ENCODE peak calls at places on chromosome 10, in nine cellular contexts. T is psoas muscle; G is fibroblast of mammary gland; B is T follicular helper cell; Z is NCI-H1417 treated with DMSO at 0.1 percent for 48 hours; D is activated T-cell treated with anti-CD3 and anti-CD28 coated beads for 1 hour; P is stimulated activated CD8-positive, alpha-beta memory T cell treated with anti-CD3 and anti-CD28 coated beads, Interleukin-4, amount 100 ng/mL, for 48 hours; K is left ventricle myocardium superior; R is adipocyte. A is an unnamed sample.

GRCh38 chr10:33117816-33118215 is 159.8 kb upstream of the ITGB1 start:
- DNase-seq in T (no peak), G (no peak), B (no peak), Z (no peak), D (no peak), P (no peak), K (no peak), R (no peak), A (no peak)

GRCh38 chr10:103699611-103700435 is 155.6 kb downstream of the SH3PXD2A start:
- DNase-seq in T (no peak), G (no peak), B (no peak), Z (no peak), D (no peak), P (no peak), K (no peak), R (no peak), A (no peak)

GRCh38 chr10:84783386-84783785 is 455.0 kb downstream of the CCSER2 start:
- DNase-seq in T (no peak), G (peak; percentile 11), B (no peak), Z (no peak), D (no peak), P (no peak), K (no peak), R (peak; percentile 8), A (peak; percentile 24)

GRCh38 chr10:31381766-31382316 is 62.8 kb downstream of the ZEB1 start:
- DNase-seq in T (no peak), G (peak; percentile 69), B (no peak), Z (no peak), D (no peak), P (no peak), K (no peak), R (peak; percentile 42), A (peak; percentile 29)

GRCh38 chr10:29840516-29841276 is 205.9 kb upstream of the SVIL start:
- DNase-seq in T (no peak), G (no peak), B (no peak), Z (no peak), D (no peak), P (no peak), K (no peak), R (no peak), A (no peak)

GRCh38 chr10:78974409-78975317 is 94.1 kb upstream of the ZMIZ1 start:
- DNase-seq in T (peak; percentile 75), G (peak; percentile 94), B (no peak), Z (no peak), D (peak; percentile 33), P (peak; percentile 83), K (peak; percentile 59), R (peak; percentile 92), A (peak; percentile 92)

GRCh38 chr10:60048146-60048545 is 141.8 kb upstream of the CCDC6 start:
- DNase-seq in T (no peak), G (peak; percentile 15), B (no peak), Z (no peak), D (no peak), P (no peak), K (no peak), R (no peak), A (peak; percentile 27)

GRCh38 chr10:88582806-88583583 is at the start of gene RNLS:
- DNase-seq in T (peak; percentile 82), G (peak; percentile 49), B (peak; percentile 37), Z (no peak), D (peak; percentile 48), P (peak; percentile 78), K (peak; percentile 86), R (peak; percentile 68), A (peak; percentile 54)

GRCh38 chr10:104472957-104473745 is 119.5 kb downstream of the CFAP58 start:
- DNase-seq in T (no peak), G (peak; percentile 16), B (no peak), Z (no peak), D (no peak), P (no peak), K (no peak), R (no peak), A (no peak)

GRCh38 chr10:109894516-109894915 is 28.8 kb downstream of the XPNPEP1 start:
- DNase-seq in T (peak; percentile 86), G (peak; percentile 90), B (no peak), Z (no peak), D (no peak), P (no peak), K (peak; percentile 87), R (peak; percentile 73), A (peak; percentile 94)

GRCh38 chr10:72691470-72692056 is 380 bp upstream of the MCU start:
- DNase-seq in T (no peak), G (no peak), B (no peak), Z (no peak), D (no peak), P (no peak), K (no peak), R (no peak), A (no peak)

GRCh38 chr10:22619111-22619510 is 95.3 kb downstream of the PIP4K2A start:
- DNase-seq in T (no peak), G (peak; percentile 21), B (no peak), Z (no peak), D (no peak), P (no peak), K (no peak), R (peak; percentile 62), A (no peak)

GRCh38 chr10:90136731-90137316 is 435.4 kb downstream of the KIF20B start:
- DNase-seq in T (no peak), G (peak; percentile 36), B (no peak), Z (no peak), D (no peak), P (peak; percentile 48), K (no peak), R (peak; percentile 5), A (peak; percentile 15)

GRCh38 chr10:84214612-84215235 is 10.6 kb downstream of the LRIT2 start:
- DNase-seq in T (no peak), G (no peak), B (no peak), Z (no peak), D (no peak), P (peak; percentile 62), K (no peak), R (no peak), A (no peak)

GRCh38 chr10:102230264-102230860 is 4.3 kb downstream of the ELOVL3 start:
- DNase-seq in T (peak; percentile 68), G (peak; percentile 68), B (no peak), Z (no peak), D (no peak), P (peak; percentile 60), K (peak; percentile 63), R (peak; percentile 80), A (peak; percentile 63)

GRCh38 chr10:11403116-11403515 is 208.3 kb downstream of the USP6NL start:
- DNase-seq in T (no peak), G (no peak), B (peak; percentile 52), Z (no peak), D (peak; percentile 35), P (peak; percentile 62), K (no peak), R (no peak), A (no peak)

GRCh38 chr10:89369142-89370105 is 8.4 kb upstream of the IFIT1B start:
- DNase-seq in T (no peak), G (peak; percentile 65), B (no peak), Z (no peak), D (no peak), P (no peak), K (no peak), R (peak; percentile 79), A (peak; percentile 54)

GRCh38 chr10:10865303-10865702 is 152.4 kb upstream of the CELF2 start:
- DNase-seq in T (no peak), G (peak; percentile 76), B (no peak), Z (no peak), D (no peak), P (no peak), K (no peak), R (peak; percentile 14), A (peak; percentile 39)

GRCh38 chr10:103578782-103579382 is 85.4 kb downstream of the NEURL1 start:
- DNase-seq in T (no peak), G (no peak), B (no peak), Z (no peak), D (no peak), P (no peak), K (no peak), R (no peak), A (peak; percentile 11)

GRCh38 chr10:323651-324293 is 188.5 kb downstream of the ZMYND11 start:
- DNase-seq in T (peak; percentile 86), G (peak; percentile 97), B (peak; percentile 33), Z (no peak), D (no peak), P (peak; percentile 54), K (peak; percentile 86), R (peak; percentile 97), A (peak; percentile 99)

GRCh38 chr10:111297351-111297848 is 220.6 kb downstream of the ADRA2A start:
- DNase-seq in T (no peak), G (peak; percentile 28), B (no peak), Z (no peak), D (no peak), P (no peak), K (no peak), R (no peak), A (no peak)

GRCh38 chr10:31646519-31646918 is 282.1 kb downstream of the ARHGAP12 start:
- DNase-seq in T (no peak), G (peak; percentile 55), B (no peak), Z (no peak), D (no peak), P (no peak), K (no peak), R (no peak), A (no peak)

GRCh38 chr10:33621143-33621542 is 286.7 kb upstream of the NRP1 start:
- DNase-seq in T (no peak), G (no peak), B (no peak), Z (no peak), D (no peak), P (no peak), K (no peak), R (no peak), A (no peak)

GRCh38 chr10:85635650-85636049 is 730.9 kb downstream of the GRID1 start:
- DNase-seq in T (no peak), G (no peak), B (no peak), Z (no peak), D (no peak), P (no peak), K (no peak), R (no peak), A (no peak)

GRCh38 chr10:43817368-43817767 is 168.7 kb upstream of the ZNF32 start:
- DNase-seq in T (no peak), G (peak; percentile 90), B (no peak), Z (no peak), D (no peak), P (no peak), K (no peak), R (no peak), A (peak; percentile 75)

GRCh38 chr10:50592961-50593418 is 30.8 kb downstream of the SGMS1 start:
- DNase-seq in T (no peak), G (peak; percentile 53), B (no peak), Z (no peak), D (no peak), P (no peak), K (no peak), R (no peak), A (no peak)

GRCh38 chr10:129971381-129972144 is 7.5 kb upstream of the EBF3 start:
- DNase-seq in T (peak; percentile 74), G (peak; percentile 39), B (no peak), Z (no peak), D (no peak), P (peak; percentile 65), K (peak; percentile 81), R (peak; percentile 87), A (peak; percentile 43)

GRCh38 chr10:43125274-43125845 is 12.9 kb upstream of the CSGALNACT2 start:
- DNase-seq in T (no peak), G (no peak), B (no peak), Z (no peak), D (no peak), P (no peak), K (no peak), R (no peak), A (no peak)

GRCh38 chr10:1048349-1048731 is 579 bp downstream of the IDI1 start:
- DNase-seq in T (peak; percentile 46), G (peak; percentile 52), B (peak; percentile 65), Z (no peak), D (no peak), P (no peak), K (peak; percentile 61), R (peak; percentile 75), A (peak; percentile 49)

GRCh38 chr10:8375137-8375536 is 320.6 kb downstream of the GATA3 start:
- DNase-seq in T (no peak), G (no peak), B (no peak), Z (no peak), D (no peak), P (no peak), K (no peak), R (no peak), A (no peak)

GRCh38 chr10:96257944-96258343 is 13.4 kb downstream of the BLNK start:
- DNase-seq in T (peak; percentile 22), G (no peak), B (no peak), Z (no peak), D (no peak), P (no peak), K (no peak), R (no peak), A (no peak)